ENCODE peak calls at places on chromosomes 2 and 18, in seven cellular contexts. E is left cardiac atrium, Q is aorta, A is left lobe of liver, I is right cardiac atrium, C is pancreas, P is left lung. J is an unnamed sample.

GRCh38 chr2:219566640-219567039 is 4.7 kb downstream of the OBSL1 start:
- ATAC-seq in E (no peak), Q (no peak), A (no peak), I (no peak), C (no peak), P (no peak), J (no peak)

GRCh38 chr2:42959993-42960834 is 167.8 kb upstream of the HAAO start:
- ATAC-seq in E (no peak), Q (peak; percentile 4), A (peak; percentile 71), I (no peak), C (no peak), P (no peak), J (no peak)

GRCh38 chr2:177604291-177605065 is 211.9 kb downstream of the AGPS start:
- ATAC-seq in E (peak; percentile 74), Q (peak; percentile 76), A (peak; percentile 86), I (peak; percentile 76), C (peak; percentile 85), P (peak; percentile 86), J (peak; percentile 82)

GRCh38 chr2:119574108-119574815 is 30.0 kb downstream of the CFAP221 start:
- ATAC-seq in E (no peak), Q (no peak), A (no peak), I (no peak), C (no peak), P (no peak), J (no peak)

GRCh38 chr18:26056291-26056690 is 34.1 kb downstream of the SS18 start:
- ATAC-seq in E (no peak), Q (no peak), A (no peak), I (no peak), C (no peak), P (no peak), J (no peak)

GRCh38 chr2:157447031-157447430 is 3.1 kb upstream of the CYTIP start:
- ATAC-seq in E (no peak), Q (no peak), A (no peak), I (no peak), C (no peak), P (no peak), J (no peak)

GRCh38 chr2:128512664-128513415 is 194.2 kb upstream of the HS6ST1 start:
- ATAC-seq in E (peak; percentile 51), Q (no peak), A (no peak), I (peak; percentile 61), C (peak; percentile 22), P (peak; percentile 13), J (no peak)

GRCh38 chr2:43123056-43123455 is 103.3 kb downstream of the ZFP36L2 start:
- ATAC-seq in E (peak; percentile 64), Q (no peak), A (no peak), I (no peak), C (no peak), P (no peak), J (no peak)

GRCh38 chr2:161976927-161977326 is 97.1 kb downstream of the DPP4 start:
- ATAC-seq in E (no peak), Q (no peak), A (no peak), I (no peak), C (no peak), P (no peak), J (no peak)

GRCh38 chr2:176817061-176817565 is 395.5 kb upstream of the HNRNPA3 start:
- ATAC-seq in E (no peak), Q (no peak), A (no peak), I (no peak), C (no peak), P (no peak), J (no peak)

GRCh38 chr2:115194623-115195022 is 752.2 kb downstream of the DPP10 start:
- ATAC-seq in E (no peak), Q (no peak), A (no peak), I (no peak), C (peak; percentile 79), P (no peak), J (no peak)

GRCh38 chr2:49332415-49332814 is 178.1 kb upstream of the FSHR start:
- ATAC-seq in E (no peak), Q (no peak), A (no peak), I (no peak), C (no peak), P (no peak), J (no peak)

GRCh38 chr2:141021109-141021508 is 1109.7 kb downstream of the LRP1B start:
- ATAC-seq in E (no peak), Q (no peak), A (no peak), I (no peak), C (no peak), P (no peak), J (no peak)

GRCh38 chr2:151973901-151974199 is 125.0 kb downstream of the CACNB4 start:
- ATAC-seq in E (peak; percentile 77), Q (peak; percentile 49), A (no peak), I (peak; percentile 82), C (peak; percentile 69), P (peak; percentile 37), J (peak; percentile 62)

GRCh38 chr2:73986085-73986680 is 1.5 kb downstream of the TET3 start:
- ATAC-seq in E (no peak), Q (no peak), A (no peak), I (no peak), C (no peak), P (no peak), J (no peak)

GRCh38 chr2:157107460-157107859 is 150.0 kb upstream of the GALNT5 start:
- ATAC-seq in E (no peak), Q (no peak), A (no peak), I (no peak), C (no peak), P (peak; percentile 99), J (no peak)

GRCh38 chr2:200297100-200297499 is 9.4 kb upstream of the SPATS2L start:
- ATAC-seq in E (no peak), Q (no peak), A (no peak), I (no peak), C (no peak), P (no peak), J (no peak)

GRCh38 chr2:241734208-241734466 is 293 bp upstream of the D2HGDH start:
- ATAC-seq in E (peak; percentile 2), Q (no peak), A (no peak), I (no peak), C (peak; percentile 3), P (no peak), J (peak; percentile 11)

GRCh38 chr2:158539176-158539895 is 82.6 kb downstream of the PKP4 start:
- ATAC-seq in E (no peak), Q (peak; percentile 11), A (peak; percentile 95), I (peak; percentile 88), C (peak; percentile 95), P (peak; percentile 79), J (no peak)

GRCh38 chr18:26157326-26157725 is 23.7 kb downstream of the PSMA8 start:
- ATAC-seq in E (no peak), Q (no peak), A (no peak), I (no peak), C (no peak), P (no peak), J (no peak)

GRCh38 chr2:238401539-238401938 is 25.2 kb upstream of the ASB1 start:
- ATAC-seq in E (no peak), Q (no peak), A (no peak), I (no peak), C (no peak), P (no peak), J (no peak)

GRCh38 chr18:2898131-2898640 is 51.4 kb downstream of the EMILIN2 start:
- ATAC-seq in E (no peak), Q (peak; percentile 11), A (no peak), I (no peak), C (peak; percentile 54), P (peak; percentile 72), J (peak; percentile 35)

GRCh38 chr18:36662000-36662399 is 166.8 kb downstream of the TPGS2 start:
- ATAC-seq in E (peak; percentile 51), Q (no peak), A (no peak), I (no peak), C (no peak), P (no peak), J (no peak)

GRCh38 chr18:63234839-63235238 is 84.7 kb downstream of the BCL2 start:
- ATAC-seq in E (no peak), Q (no peak), A (no peak), I (no peak), C (no peak), P (no peak), J (no peak)

GRCh38 chr18:69469444-69469919 is 68.8 kb downstream of the DOK6 start:
- ATAC-seq in E (no peak), Q (no peak), A (no peak), I (no peak), C (no peak), P (no peak), J (no peak)

GRCh38 chr2:30566675-30567074 is 119.6 kb downstream of the LCLAT1 start:
- ATAC-seq in E (peak; percentile 30), Q (peak; percentile 72), A (no peak), I (no peak), C (no peak), P (peak; percentile 33), J (no peak)

GRCh38 chr2:121707344-121707919 is 29.2 kb downstream of the NIFK start:
- ATAC-seq in E (no peak), Q (no peak), A (no peak), I (no peak), C (peak; percentile 75), P (peak; percentile 86), J (no peak)

GRCh38 chr2:191270303-191271178 is 25.3 kb downstream of the MYO1B start:
- ATAC-seq in E (no peak), Q (no peak), A (no peak), I (peak; percentile 31), C (no peak), P (no peak), J (no peak)

GRCh38 chr2:165494568-165494967 is 25.1 kb downstream of the CSRNP3 start:
- ATAC-seq in E (no peak), Q (no peak), A (no peak), I (no peak), C (no peak), P (no peak), J (no peak)

GRCh38 chr18:12408247-12408869 is 629 bp downstream of the PRELID3A start:
- ATAC-seq in E (peak; percentile 20), Q (peak; percentile 5), A (no peak), I (no peak), C (no peak), P (peak; percentile 34), J (no peak)

J was measured in gastroesophageal sphincter.